ENCODE peak calls at places on chromosomes 3 and 15, in seven cellular contexts. One of them, this sample, is unnamed.

GRCh38 chr15:75063338-75063737 is 39.9 kb downstream of the PPCDC start:
- DNase-seq in K562: no peak
- DNase-seq in GM12878: no peak
- DNase-seq in HepG2: no peak
- DNase-seq in HCT116: no peak
- DNase-seq in H1: no peak
- DNase-seq in HEK293T: no peak
- DNase-seq in this sample: no peak

GRCh38 chr3:2244137-2244536 is 145.5 kb downstream of the CNTN4 start:
- DNase-seq in HCT116: no peak
- DNase-seq in HepG2: no peak
- DNase-seq in GM12878: no peak
- DNase-seq in HEK293T: no peak
- DNase-seq in H1: no peak
- DNase-seq in K562: no peak
- DNase-seq in this sample: no peak

GRCh38 chr15:88613074-88613944 is 7.8 kb upstream of the AEN start:
- DNase-seq in GM12878: no peak
- DNase-seq in HepG2: no peak
- DNase-seq in H1: peak
- DNase-seq in HCT116: no peak
- DNase-seq in K562: no peak
- DNase-seq in HEK293T: no peak
- DNase-seq in this sample: peak

GRCh38 chr3:126085841-126086240 is 1.9 kb upstream of the SLC41A3 start:
- DNase-seq in HepG2: no peak
- DNase-seq in GM12878: no peak
- DNase-seq in K562: no peak
- DNase-seq in H1: no peak
- DNase-seq in HEK293T: no peak
- DNase-seq in HCT116: no peak
- DNase-seq in this sample: no peak

GRCh38 chr3:185733980-185734724 is 90.7 kb downstream of the IGF2BP2 start:
- DNase-seq in HepG2: peak
- DNase-seq in GM12878: no peak
- DNase-seq in H1: no peak
- DNase-seq in K562: peak
- DNase-seq in HCT116: peak
- DNase-seq in HEK293T: peak
- DNase-seq in this sample: peak

GRCh38 chr3:31227152-31227581 is 305.6 kb upstream of the STT3B start:
- DNase-seq in K562: no peak
- DNase-seq in H1: no peak
- DNase-seq in GM12878: peak
- DNase-seq in HCT116: no peak
- DNase-seq in HepG2: no peak
- DNase-seq in HEK293T: no peak
- DNase-seq in this sample: no peak

GRCh38 chr3:19016846-19017245 is 131.5 kb upstream of the KCNH8 start:
- DNase-seq in HEK293T: no peak
- DNase-seq in HCT116: no peak
- DNase-seq in GM12878: no peak
- DNase-seq in K562: no peak
- DNase-seq in H1: no peak
- DNase-seq in HepG2: peak
- DNase-seq in this sample: no peak

GRCh38 chr3:39250116-39250747 is 29.6 kb downstream of the CX3CR1 start:
- DNase-seq in HCT116: no peak
- DNase-seq in H1: no peak
- DNase-seq in HEK293T: no peak
- DNase-seq in K562: no peak
- DNase-seq in GM12878: no peak
- DNase-seq in HepG2: no peak
- DNase-seq in this sample: no peak

GRCh38 chr15:31459011-31459748 is 132.5 kb downstream of the KLF13 start:
- DNase-seq in H1: no peak
- DNase-seq in HepG2: no peak
- DNase-seq in K562: no peak
- DNase-seq in HEK293T: no peak
- DNase-seq in HCT116: no peak
- DNase-seq in GM12878: peak
- DNase-seq in this sample: no peak

GRCh38 chr3:53680026-53680425 is 166.2 kb downstream of the CHDH start:
- DNase-seq in K562: no peak
- DNase-seq in HepG2: no peak
- DNase-seq in HEK293T: no peak
- DNase-seq in H1: no peak
- DNase-seq in GM12878: no peak
- DNase-seq in HCT116: no peak
- DNase-seq in this sample: no peak

DNA sequence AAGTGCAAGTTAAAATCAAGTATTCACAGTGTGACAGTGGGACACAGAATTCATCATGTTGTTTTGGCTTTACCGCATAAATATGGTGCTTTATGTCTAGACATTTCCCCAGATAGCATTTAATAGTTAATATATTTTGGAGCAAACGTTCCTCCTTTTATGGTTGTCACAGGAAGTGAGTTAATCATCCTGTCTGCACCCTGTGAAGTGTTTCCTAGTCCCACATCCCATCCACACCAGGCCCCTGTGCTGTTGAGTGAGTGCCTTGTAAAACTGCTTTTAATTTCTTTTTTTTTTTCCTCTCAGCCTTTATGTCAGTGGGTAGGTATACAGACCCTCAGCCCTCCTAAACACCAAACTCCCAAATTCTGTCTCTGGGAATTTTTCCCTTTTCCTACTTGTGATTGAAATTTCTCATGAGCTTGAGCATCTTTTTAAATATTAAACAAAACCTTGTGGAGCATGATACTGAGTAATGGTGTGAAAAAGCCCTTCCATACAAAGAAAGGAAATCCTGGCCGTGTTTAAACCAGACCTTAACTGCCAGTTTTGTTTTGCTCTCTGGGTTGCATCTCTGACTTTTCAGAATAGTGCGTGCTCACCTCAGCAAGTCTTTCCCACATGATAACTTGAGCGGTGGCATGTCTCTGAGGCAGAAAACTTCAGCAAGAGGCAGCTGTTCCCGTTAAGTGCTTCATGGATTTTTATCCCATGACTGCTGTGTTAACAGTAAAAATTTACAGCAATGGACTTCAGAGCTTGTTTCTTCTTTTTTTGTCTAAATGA is 393.5 kb downstream of the FEZF2 start:
- DNase-seq in H1: no peak
- DNase-seq in HepG2: no peak
- DNase-seq in GM12878: no peak
- DNase-seq in HEK293T: no peak
- DNase-seq in HCT116: no peak
- DNase-seq in K562: no peak
- DNase-seq in this sample: no peak
- TF ChIP-seq SP1 in H1: no peak
- TF ChIP-seq SP1 in HepG2: no peak
- TF ChIP-seq SP1 in GM12878: no peak
- TF ChIP-seq SP1 in HEK293T: no peak
- TF ChIP-seq SP1 in HCT116: no peak
- TF ChIP-seq SP1 in K562: no peak
- TF ChIP-seq SP1 in this sample: no peak

GRCh38 chr3:14633417-14633816 is 18.1 kb upstream of the CCDC174 start:
- DNase-seq in GM12878: no peak
- DNase-seq in HCT116: no peak
- DNase-seq in K562: no peak
- DNase-seq in HEK293T: no peak
- DNase-seq in H1: no peak
- DNase-seq in HepG2: no peak
- DNase-seq in this sample: no peak

GRCh38 chr3:14633819-14634424 is 17.6 kb upstream of the CCDC174 start:
- DNase-seq in K562: peak
- DNase-seq in HepG2: peak
- DNase-seq in GM12878: peak
- DNase-seq in H1: no peak
- DNase-seq in HEK293T: peak
- DNase-seq in HCT116: peak
- DNase-seq in this sample: peak

GRCh38 chr3:14634763-14635400 is 16.7 kb upstream of the CCDC174 start:
- DNase-seq in HCT116: no peak
- DNase-seq in HepG2: no peak
- DNase-seq in K562: no peak
- DNase-seq in HEK293T: no peak
- DNase-seq in GM12878: no peak
- DNase-seq in H1: no peak
- DNase-seq in this sample: no peak

GRCh38 chr3:14640157-14640562 is 11.4 kb upstream of the CCDC174 start:
- DNase-seq in HEK293T: no peak
- DNase-seq in HCT116: no peak
- DNase-seq in GM12878: no peak
- DNase-seq in H1: no peak
- DNase-seq in K562: no peak
- DNase-seq in HepG2: no peak
- DNase-seq in this sample: no peak

DNA sequence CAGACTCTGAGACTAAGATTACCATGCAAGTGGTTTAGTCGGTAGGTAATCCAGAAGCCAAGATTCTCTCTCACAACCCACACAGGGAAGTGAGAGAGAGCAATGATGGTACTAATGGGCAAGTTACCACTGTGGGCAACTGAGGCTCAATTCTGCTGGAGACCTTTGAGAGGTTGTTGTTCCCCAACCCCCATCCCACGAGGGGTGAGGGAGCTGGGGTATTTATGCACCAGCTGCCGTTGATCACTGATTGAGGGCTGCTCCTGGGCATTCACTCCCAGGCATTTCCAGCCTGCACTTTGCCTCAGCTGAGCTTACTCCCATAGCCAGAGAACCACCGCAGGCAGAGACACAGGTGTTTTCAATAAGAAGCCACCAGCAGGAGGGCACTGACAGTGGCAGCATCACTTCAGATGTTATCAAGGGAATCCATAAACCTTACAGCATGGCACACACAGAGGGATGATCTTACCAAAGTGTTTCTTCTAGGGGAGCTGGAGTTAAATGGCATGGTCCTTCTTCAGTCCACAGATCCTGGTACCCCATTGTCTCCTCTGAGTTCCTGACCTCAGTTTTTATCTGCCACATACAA is 15.0 kb upstream of the CCDC174 start:
- DNase-seq in H1: no peak
- DNase-seq in HCT116: no peak
- DNase-seq in GM12878: no peak
- DNase-seq in K562: no peak
- DNase-seq in HepG2: no peak
- DNase-seq in HEK293T: no peak
- DNase-seq in this sample: no peak
- TF ChIP-seq SP1 in H1: no peak
- TF ChIP-seq SP1 in HCT116: no peak
- TF ChIP-seq SP1 in GM12878: no peak
- TF ChIP-seq SP1 in K562: no peak
- TF ChIP-seq SP1 in HepG2: no peak
- TF ChIP-seq SP1 in HEK293T: no peak
- TF ChIP-seq SP1 in this sample: no peak

GRCh38 chr15:99733268-99734039 is at the start of gene LYSMD4:
- DNase-seq in K562: peak
- DNase-seq in HepG2: peak
- DNase-seq in GM12878: peak
- DNase-seq in H1: peak
- DNase-seq in HCT116: peak
- DNase-seq in HEK293T: peak
- DNase-seq in this sample: peak

GRCh38 chr15:99731336-99732267 is 1.6 kb downstream of the LYSMD4 start:
- DNase-seq in K562: no peak
- DNase-seq in HEK293T: no peak
- DNase-seq in HCT116: no peak
- DNase-seq in GM12878: no peak
- DNase-seq in H1: no peak
- DNase-seq in HepG2: no peak
- DNase-seq in this sample: peak

GRCh38 chr15:99734575-99734974 is 1.3 kb upstream of the LYSMD4 start:
- DNase-seq in H1: no peak
- DNase-seq in HCT116: no peak
- DNase-seq in GM12878: no peak
- DNase-seq in HepG2: no peak
- DNase-seq in HEK293T: no peak
- DNase-seq in K562: no peak
- DNase-seq in this sample: no peak

GRCh38 chr15:99732268-99732641 is 982 bp downstream of the LYSMD4 start:
- DNase-seq in HCT116: no peak
- DNase-seq in HEK293T: no peak
- DNase-seq in K562: no peak
- DNase-seq in GM12878: no peak
- DNase-seq in H1: no peak
- DNase-seq in HepG2: no peak
- DNase-seq in this sample: no peak

GRCh38 chr15:99732711-99733267 is 448 bp downstream of the LYSMD4 start:
- DNase-seq in GM12878: no peak
- DNase-seq in H1: no peak
- DNase-seq in HepG2: no peak
- DNase-seq in HCT116: no peak
- DNase-seq in HEK293T: no peak
- DNase-seq in K562: peak
- DNase-seq in this sample: no peak
- TF ChIP-seq SP1 in GM12878: no peak
- TF ChIP-seq SP1 in H1: no peak
- TF ChIP-seq SP1 in HepG2: no peak
- TF ChIP-seq SP1 in HCT116: no peak
- TF ChIP-seq SP1 in HEK293T: no peak
- TF ChIP-seq SP1 in K562: no peak
- TF ChIP-seq SP1 in this sample: no peak

GRCh38 chr3:123608263-123608937 is 23.5 kb upstream of the HACD2 start:
- DNase-seq in H1: no peak
- DNase-seq in GM12878: no peak
- DNase-seq in HCT116: no peak
- DNase-seq in HepG2: no peak
- DNase-seq in K562: no peak
- DNase-seq in HEK293T: no peak
- DNase-seq in this sample: no peak

GRCh38 chr3:123609063-123609462 is 24.2 kb upstream of the HACD2 start:
- DNase-seq in GM12878: no peak
- DNase-seq in HepG2: no peak
- DNase-seq in HCT116: no peak
- DNase-seq in H1: no peak
- DNase-seq in K562: no peak
- DNase-seq in HEK293T: no peak
- DNase-seq in this sample: no peak

GRCh38 chr3:123606527-123606926 is 21.7 kb upstream of the HACD2 start:
- DNase-seq in HepG2: peak
- DNase-seq in HCT116: no peak
- DNase-seq in GM12878: no peak
- DNase-seq in K562: no peak
- DNase-seq in HEK293T: no peak
- DNase-seq in H1: no peak
- DNase-seq in this sample: no peak

GRCh38 chr3:123602325-123602724 is 17.5 kb upstream of the HACD2 start:
- DNase-seq in K562: peak
- DNase-seq in HEK293T: no peak
- DNase-seq in H1: no peak
- DNase-seq in GM12878: no peak
- DNase-seq in HepG2: peak
- DNase-seq in HCT116: peak
- DNase-seq in this sample: no peak

DNA sequence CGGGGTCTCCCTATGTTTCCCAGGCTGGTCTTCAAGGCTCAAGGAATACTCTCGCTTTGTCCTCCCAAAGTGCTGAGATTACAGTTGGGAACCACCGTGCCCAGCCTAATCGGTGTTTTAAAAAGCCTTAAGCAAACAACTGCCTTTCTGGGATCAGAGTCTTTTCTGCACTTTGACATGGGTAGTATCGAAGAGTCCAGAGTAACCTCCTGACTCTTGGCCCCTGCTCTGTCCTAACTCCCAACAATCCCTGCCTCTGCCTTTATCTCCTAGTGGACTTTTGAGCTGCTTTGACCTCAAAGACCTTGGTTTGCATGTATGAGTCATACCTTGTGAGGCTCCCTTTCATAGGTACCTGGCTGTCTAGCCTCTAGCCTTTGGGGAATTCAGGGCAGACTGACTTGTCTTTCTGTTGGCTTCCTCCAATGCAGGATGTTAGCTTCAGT is 21.0 kb upstream of the HACD2 start:
- DNase-seq in GM12878: peak
- DNase-seq in K562: peak
- DNase-seq in HepG2: peak
- DNase-seq in HEK293T: no peak
- DNase-seq in HCT116: peak
- DNase-seq in H1: no peak
- DNase-seq in this sample: no peak
- TF ChIP-seq SP1 in GM12878: no peak
- TF ChIP-seq SP1 in K562: no peak
- TF ChIP-seq SP1 in HepG2: peak
- TF ChIP-seq SP1 in HEK293T: no peak
- TF ChIP-seq SP1 in HCT116: peak
- TF ChIP-seq SP1 in H1: no peak
- TF ChIP-seq SP1 in this sample: no peak